ENCODE peak calls at places on chromosome 2, in four cellular contexts. O is SK-N-SH, R is K562, E is H1. X is an unnamed sample.

GRCh38 chr2:211846031-211846400 is 692.6 kb downstream of the ERBB4 start:
- DNase-seq in O (no peak), R (no peak), E (no peak), X (no peak)

GRCh38 chr2:224984641-224985040 is 57.6 kb downstream of the DOCK10 start:
- DNase-seq in E (no peak), O (no peak), R (no peak), X (no peak)

GRCh38 chr2:128442053-128442751 is 123.5 kb upstream of the HS6ST1 start:
- DNase-seq in O (no peak), E (no peak), R (no peak), X (no peak)

GRCh38 chr2:105287692-105288091 is 41.8 kb downstream of the TGFBRAP1 start:
- DNase-seq in E (no peak), R (peak; percentile 43), O (peak; percentile 33), X (peak; percentile 58)

GRCh38 chr2:88600038-88600465 is 27.2 kb downstream of the EIF2AK3 start:
- DNase-seq in O (peak; percentile 35), E (peak; percentile 33), R (peak; percentile 72), X (no peak)

GRCh38 chr2:27955762-27956161 is 65.2 kb downstream of the BABAM2 start:
- DNase-seq in E (no peak), O (no peak), R (no peak), X (no peak)

GRCh38 chr2:219274392-219274921 is 4.7 kb upstream of the DNAJB2 start:
- DNase-seq in R (no peak), E (no peak), O (no peak), X (no peak)

GRCh38 chr2:96404446-96405373 is 69.1 kb downstream of the NCAPH start:
- DNase-seq in R (no peak), O (no peak), E (no peak), X (no peak)

GRCh38 chr2:48548871-48549270 is 18.9 kb downstream of the STON1 start:
- DNase-seq in E (no peak), R (no peak), O (no peak), X (no peak)

GRCh38 chr2:170270278-170270864 is 92.4 kb downstream of the MYO3B start:
- DNase-seq in O (no peak), R (no peak), E (no peak), X (no peak)

GRCh38 chr2:232929303-232930123 is 59.4 kb downstream of the SNORC start:
- DNase-seq in E (no peak), O (no peak), R (no peak), X (no peak)

GRCh38 chr2:104164721-104165252 is 689.1 kb upstream of the POU3F3 start:
- DNase-seq in R (no peak), E (peak; percentile 1), O (no peak), X (peak; percentile 25)

GRCh38 chr2:65377556-65378307 is 54.7 kb downstream of the SPRED2 start:
- DNase-seq in O (no peak), R (peak; percentile 43), E (no peak), X (no peak)

GRCh38 chr2:96987264-96987909 is 1.0 kb upstream of the FAM178B start:
- DNase-seq in R (no peak), E (no peak), O (no peak), X (no peak)

GRCh38 chr2:390959-391358 is 103.1 kb upstream of the ALKAL2 start:
- DNase-seq in E (no peak), R (no peak), O (no peak), X (no peak)

GRCh38 chr2:45963816-45964215 is 312.3 kb downstream of the PRKCE start:
- DNase-seq in R (no peak), E (no peak), O (no peak), X (no peak)

GRCh38 chr2:230230087-230230486 is 4.6 kb downstream of the SP140 start:
- DNase-seq in E (peak; percentile 23), R (no peak), O (no peak), X (no peak)

GRCh38 chr2:64359892-64360657 is 93.9 kb upstream of the LGALSL start:
- DNase-seq in O (no peak), R (peak; percentile 24), E (no peak), X (peak; percentile 22)

GRCh38 chr2:126733795-126734194 is 77.8 kb downstream of the GYPC start:
- DNase-seq in R (no peak), E (no peak), O (no peak), X (no peak)
- TF ChIP-seq TEAD4 in R (no peak), E (no peak), O (no peak), X (no peak)

DNA sequence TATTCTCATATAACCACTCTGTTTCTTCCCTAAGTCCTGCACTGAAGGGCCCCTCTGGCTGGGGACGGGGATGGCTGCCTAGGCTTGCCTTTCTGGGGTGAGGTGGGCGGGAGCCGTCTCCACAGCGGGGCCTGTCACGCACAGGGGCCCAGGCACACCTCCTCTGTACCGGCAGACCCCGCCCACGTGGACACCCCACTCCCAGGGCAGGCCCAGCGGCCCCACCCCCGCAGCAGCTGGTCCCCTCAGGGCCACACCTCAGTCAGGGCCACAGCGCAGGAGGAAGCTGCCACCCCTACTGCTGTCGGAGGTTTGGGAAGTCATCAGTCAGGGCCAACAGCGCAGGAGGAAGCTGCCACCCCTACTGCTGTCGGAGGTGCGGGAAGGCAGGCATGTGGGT is 257.6 kb upstream of the RAB6C start:
- DNase-seq in E (no peak), R (peak; percentile 22), O (no peak), X (no peak)
- TF ChIP-seq TEAD4 in E (no peak), R (no peak), O (no peak), X (no peak)

GRCh38 chr2:120886967-120887672 is 151.5 kb downstream of the GLI2 start:
- DNase-seq in E (no peak), R (no peak), O (peak; percentile 64), X (no peak)
- TF ChIP-seq TEAD4 in E (no peak), R (no peak), O (no peak), X (no peak)

GRCh38 chr2:203721770-203722169 is 15.3 kb downstream of the CD28 start:
- DNase-seq in O (no peak), R (no peak), E (no peak), X (no peak)

GRCh38 chr2:203722411-203722810 is 16.0 kb downstream of the CD28 start:
- DNase-seq in O (no peak), E (no peak), R (no peak), X (no peak)

GRCh38 chr2:203719456-203719855 is 13.0 kb downstream of the CD28 start:
- DNase-seq in E (no peak), R (no peak), O (no peak), X (no peak)

GRCh38 chr2:203720011-203720410 is 13.6 kb downstream of the CD28 start:
- DNase-seq in O (no peak), R (no peak), E (no peak), X (no peak)

DNA sequence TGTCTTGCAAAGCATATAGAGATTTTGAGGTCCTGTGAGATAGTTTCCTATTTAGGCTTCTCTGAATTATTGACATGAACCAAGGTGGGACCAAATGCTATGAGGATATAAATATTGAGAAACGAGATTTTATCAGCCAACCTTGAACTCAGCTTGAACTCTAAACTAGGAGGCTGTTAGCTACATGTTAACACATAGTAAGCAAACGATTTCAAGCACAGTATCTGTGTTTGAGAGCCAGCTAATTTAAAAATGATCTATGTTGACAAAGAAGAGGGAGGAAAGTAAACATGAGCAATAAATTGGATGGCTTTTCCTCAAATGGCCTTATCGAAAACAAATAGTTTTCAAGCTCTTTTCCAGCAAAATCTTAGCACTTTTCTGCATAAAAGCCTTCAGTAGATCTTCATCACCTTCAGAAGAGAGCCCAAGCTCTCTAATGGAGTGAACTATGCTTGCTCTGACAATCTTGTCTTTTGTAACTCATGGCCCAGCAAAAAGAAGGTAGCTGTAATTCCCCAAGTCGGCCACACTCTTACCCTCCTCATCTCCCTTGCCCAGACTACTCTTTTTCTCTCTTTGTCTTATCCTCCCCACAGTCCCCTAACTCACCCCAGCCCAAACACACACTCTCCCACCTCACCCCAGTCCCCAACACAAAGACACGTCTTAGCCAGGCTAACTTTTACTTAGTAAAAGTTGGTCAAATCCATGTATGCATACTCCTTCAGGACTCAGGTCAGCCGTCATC is 14.7 kb downstream of the CD28 start:
- DNase-seq in O (no peak), R (no peak), E (no peak), X (no peak)
- TF ChIP-seq TEAD4 in O (no peak), R (no peak), E (no peak), X (no peak)

GRCh38 chr2:9477914-9478313 is 3.6 kb downstream of the IAH1 start:
- DNase-seq in E (no peak), O (no peak), R (no peak), X (no peak)

GRCh38 chr2:9473985-9474360 is 378 bp upstream of the IAH1 start:
- DNase-seq in E (no peak), R (no peak), O (peak; percentile 85), X (peak; percentile 48)

GRCh38 chr2:9471212-9471611 is 3.1 kb upstream of the IAH1 start:
- DNase-seq in E (no peak), O (no peak), R (no peak), X (no peak)

GRCh38 chr2:9474361-9475117 is at the start of gene IAH1:
- DNase-seq in O (peak; percentile 98), R (no peak), E (no peak), X (peak; percentile 27)

DNA sequence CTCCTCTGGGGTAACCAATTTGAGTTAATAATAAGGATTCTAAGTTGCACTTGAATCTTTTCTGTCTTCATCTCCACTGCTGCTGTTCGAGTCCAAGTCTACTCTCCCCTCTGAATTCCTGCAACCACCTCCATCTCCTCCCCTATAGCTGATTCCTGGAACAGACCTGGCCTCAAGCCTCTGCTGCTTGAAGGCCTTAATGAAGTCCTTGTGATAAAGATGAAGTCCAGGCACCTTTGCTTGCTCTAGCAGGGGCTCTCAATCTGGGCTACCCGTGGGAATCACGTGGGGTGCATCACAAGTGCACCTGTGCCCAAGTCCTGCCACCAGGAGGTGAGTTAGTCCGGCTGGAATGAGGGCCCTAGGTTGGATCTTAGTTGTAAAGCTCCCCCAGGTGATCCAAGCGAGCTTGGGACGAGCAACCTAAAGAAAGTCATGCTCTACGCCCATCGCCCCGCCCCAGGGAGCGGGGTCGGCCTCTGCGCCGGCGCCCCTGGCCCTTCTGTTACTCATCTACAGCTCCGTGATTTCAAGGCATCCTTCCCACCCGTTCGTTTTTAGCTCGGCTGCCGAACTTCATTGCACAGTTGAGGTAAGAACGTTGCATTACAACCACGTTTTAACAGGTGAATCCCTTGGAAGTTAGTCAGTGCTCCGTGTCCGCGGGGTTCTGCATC is 905 bp upstream of the IAH1 start:
- DNase-seq in R (no peak), E (peak; percentile 36), O (peak; percentile 51), X (peak; percentile 62)
- TF ChIP-seq TEAD4 in R (no peak), E (no peak), O (no peak), X (no peak)

DNA sequence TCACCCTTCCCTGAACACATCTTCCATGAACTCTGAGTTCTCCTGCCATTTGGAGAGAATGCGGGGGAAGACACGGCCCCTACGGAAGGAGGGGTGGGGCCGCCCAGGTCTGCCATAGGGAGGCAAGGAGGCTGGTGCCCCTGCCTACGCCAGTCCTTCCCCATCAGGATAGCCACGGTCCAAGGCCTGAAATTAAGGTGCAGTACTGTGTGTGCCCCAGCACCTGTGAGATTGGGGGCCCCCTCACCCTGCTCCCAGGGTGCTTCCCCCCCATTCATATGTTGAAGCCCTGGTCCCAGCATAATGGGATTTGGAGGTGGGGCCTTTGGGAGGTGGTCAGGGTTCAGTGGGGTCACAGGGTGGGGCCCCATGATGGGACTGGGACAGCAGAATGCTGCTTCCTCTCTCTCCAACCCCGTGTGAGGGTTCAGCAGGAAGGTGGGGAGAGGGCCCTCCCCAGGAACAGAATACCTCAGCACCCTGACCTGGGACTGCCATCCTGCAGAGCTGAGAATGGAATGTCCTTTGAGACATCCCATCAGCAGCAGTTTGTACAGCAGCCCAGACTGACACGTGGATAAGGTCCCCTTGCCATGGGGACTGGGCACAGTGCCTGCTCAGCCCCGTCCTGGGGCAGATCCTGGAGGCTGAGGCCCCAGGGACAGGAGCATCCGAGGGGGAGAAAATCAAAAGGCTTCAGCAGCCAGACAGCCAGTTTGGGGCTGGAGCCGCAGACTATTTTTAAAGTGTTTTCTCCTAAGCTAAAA is 105.2 kb downstream of the NDUFA10 start:
- DNase-seq in O (no peak), E (no peak), R (no peak), X (no peak)
- TF ChIP-seq TEAD4 in O (no peak), E (no peak), R (no peak), X (no peak)

GRCh38 chr2:85502720-85503119 is 36.2 kb upstream of the MAT2A start:
- DNase-seq in E (no peak), R (no peak), O (no peak), X (no peak)
- TF ChIP-seq TEAD4 in E (no peak), R (no peak), O (no peak), X (no peak)